ENCODE peak calls at places on chromosomes 6 and 20, in five cellular contexts. One of them, this sample, is unnamed.

GRCh38 chr20:4883051-4883450 is 118.3 kb downstream of the SLC23A2 start:
- DNase-seq in RWPE1: no peak
- DNase-seq in NCI-H510A: no peak
- DNase-seq in pons: no peak
- DNase-seq in ovary: no peak
- DNase-seq in this sample: no peak

GRCh38 chr6:132764370-132764769 is 6.7 kb upstream of the VNN2 start:
- DNase-seq in RWPE1: peak
- DNase-seq in pons: peak
- DNase-seq in ovary: no peak
- DNase-seq in NCI-H510A: no peak
- DNase-seq in this sample: peak

GRCh38 chr6:163645560-163645959 is 231.0 kb downstream of the QKI start:
- DNase-seq in pons: no peak
- DNase-seq in RWPE1: peak
- DNase-seq in NCI-H510A: no peak
- DNase-seq in ovary: no peak
- DNase-seq in this sample: no peak

GRCh38 chr20:50558483-50558925 is 48.3 kb downstream of the PTPN1 start:
- DNase-seq in pons: no peak
- DNase-seq in NCI-H510A: no peak
- DNase-seq in ovary: no peak
- DNase-seq in RWPE1: peak
- DNase-seq in this sample: no peak

GRCh38 chr6:157892363-157892878 is 69.4 kb downstream of the SNX9 start:
- DNase-seq in pons: no peak
- DNase-seq in RWPE1: no peak
- DNase-seq in ovary: no peak
- DNase-seq in NCI-H510A: no peak
- DNase-seq in this sample: no peak

GRCh38 chr6:11304946-11305345 is 72.5 kb upstream of the NEDD9 start:
- DNase-seq in pons: no peak
- DNase-seq in RWPE1: no peak
- DNase-seq in ovary: no peak
- DNase-seq in NCI-H510A: no peak
- DNase-seq in this sample: no peak

GRCh38 chr20:17993546-17993945 is 24.7 kb downstream of the MGME1 start:
- DNase-seq in pons: no peak
- DNase-seq in RWPE1: no peak
- DNase-seq in NCI-H510A: no peak
- DNase-seq in ovary: no peak
- DNase-seq in this sample: no peak

GRCh38 chr6:148723484-148723883 is 23.3 kb upstream of the UST start:
- DNase-seq in ovary: no peak
- DNase-seq in RWPE1: no peak
- DNase-seq in pons: no peak
- DNase-seq in NCI-H510A: no peak
- DNase-seq in this sample: no peak

GRCh38 chr6:152068622-152069261 is 261.3 kb downstream of the ESR1 start:
- DNase-seq in ovary: no peak
- DNase-seq in pons: no peak
- DNase-seq in RWPE1: no peak
- DNase-seq in NCI-H510A: no peak
- DNase-seq in this sample: no peak